ENCODE peak calls at places on chromosome 18, in four cellular contexts. One of them, this sample, is unnamed. For H3K9me3, the result is how much of the 10 kb centered on the place peaks cover.

GRCh38 chr18:26208901-26209445 is 17.3 kb upstream of the TAF4B start:
- DNase-seq in MG63: no peak
- DNase-seq in neural progenitor cell: no peak
- DNase-seq in SJSA1: no peak
- DNase-seq in this sample: no peak

GRCh38 chr18:63175264-63175663 is 144.3 kb downstream of the BCL2 start:
- DNase-seq in neural progenitor cell: no peak
- DNase-seq in SJSA1: no peak
- DNase-seq in MG63: no peak
- DNase-seq in this sample: no peak

GRCh38 chr18:26565514-26565913 is 17.2 kb upstream of the KCTD1 start:
- DNase-seq in neural progenitor cell: no peak
- DNase-seq in SJSA1: no peak
- DNase-seq in MG63: no peak
- DNase-seq in this sample: no peak

GRCh38 chr18:69880083-69880482 is 67.6 kb downstream of the CD226 start:
- DNase-seq in neural progenitor cell: no peak
- DNase-seq in SJSA1: no peak
- DNase-seq in MG63: no peak
- DNase-seq in this sample: no peak

GRCh38 chr18:48074929-48075706 is 144.7 kb upstream of the SMAD2 start:
- DNase-seq in SJSA1: no peak
- DNase-seq in MG63: no peak
- DNase-seq in neural progenitor cell: no peak
- DNase-seq in this sample: no peak

GRCh38 chr18:63155169-63155852 is 164.3 kb downstream of the BCL2 start:
- DNase-seq in SJSA1: no peak
- DNase-seq in MG63: peak
- DNase-seq in neural progenitor cell: peak
- DNase-seq in this sample: peak

GRCh38 chr18:62157843-62158242 is 29.0 kb downstream of the PIGN start:
- DNase-seq in neural progenitor cell: no peak
- DNase-seq in MG63: no peak
- DNase-seq in SJSA1: no peak
- DNase-seq in this sample: no peak

GRCh38 chr18:25351773-25352628 is at the start of gene ZNF521:
- DNase-seq in MG63: peak
- DNase-seq in SJSA1: peak
- DNase-seq in neural progenitor cell: peak
- DNase-seq in this sample: peak

GRCh38 chr18:51185075-51185474 is 12.4 kb downstream of the MEX3C start:
- DNase-seq in MG63: no peak
- DNase-seq in SJSA1: no peak
- DNase-seq in neural progenitor cell: no peak
- DNase-seq in this sample: no peak

GRCh38 chr18:75860166-75860565 is 432.7 kb upstream of the SMIM21 start:
- DNase-seq in MG63: no peak
- DNase-seq in SJSA1: no peak
- DNase-seq in neural progenitor cell: no peak
- DNase-seq in this sample: no peak
- H3K4me3 ChIP-seq in MG63: no peak
- H3K4me3 ChIP-seq in SJSA1: no peak
- H3K4me3 ChIP-seq in neural progenitor cell: no peak
- H3K4me3 ChIP-seq in this sample: no peak

GRCh38 chr18:78656346-78656925 is 323.2 kb upstream of the SALL3 start:
- DNase-seq in SJSA1: no peak
- DNase-seq in MG63: no peak
- DNase-seq in neural progenitor cell: no peak
- DNase-seq in this sample: no peak

GRCh38 chr18:78660311-78660710 is 319.3 kb upstream of the SALL3 start:
- DNase-seq in MG63: no peak
- DNase-seq in neural progenitor cell: no peak
- DNase-seq in SJSA1: no peak
- DNase-seq in this sample: no peak

GRCh38 chr18:78659057-78659456 is 320.6 kb upstream of the SALL3 start:
- DNase-seq in SJSA1: no peak
- DNase-seq in neural progenitor cell: no peak
- DNase-seq in MG63: no peak
- DNase-seq in this sample: no peak

GRCh38 chr18:78659748-78660147 is 319.9 kb upstream of the SALL3 start:
- DNase-seq in neural progenitor cell: peak
- DNase-seq in MG63: no peak
- DNase-seq in SJSA1: no peak
- DNase-seq in this sample: no peak

DNA sequence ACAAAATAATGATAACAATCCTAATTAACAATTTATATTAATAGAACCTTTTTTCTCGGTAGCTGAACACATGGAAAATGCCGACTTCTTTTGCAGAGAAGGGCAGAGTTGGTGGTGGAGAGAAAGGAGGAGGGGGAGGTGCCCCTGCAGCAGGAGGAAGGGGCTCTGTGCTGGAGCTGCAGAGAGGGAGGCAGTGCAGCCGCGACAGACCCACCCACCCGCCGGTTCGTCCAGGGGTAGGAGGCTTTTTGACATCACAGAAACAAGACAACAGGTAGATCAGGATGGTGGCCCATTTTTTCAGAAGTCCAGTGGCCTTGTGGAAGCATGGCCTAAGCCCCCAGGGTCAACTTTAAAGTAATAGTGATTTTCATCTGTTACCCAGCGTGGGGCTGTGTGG is 321.1 kb upstream of the SALL3 start:
- DNase-seq in neural progenitor cell: no peak
- DNase-seq in MG63: no peak
- DNase-seq in SJSA1: no peak
- DNase-seq in this sample: no peak
- H3K9me3 ChIP-seq in neural progenitor cell: under half
- H3K9me3 ChIP-seq in MG63: under half
- H3K9me3 ChIP-seq in SJSA1: under half
- H3K9me3 ChIP-seq in this sample: under half

GRCh38 chr18:3177902-3178687 is 41.7 kb downstream of the MYOM1 start:
- DNase-seq in MG63: peak
- DNase-seq in SJSA1: no peak
- DNase-seq in neural progenitor cell: no peak
- DNase-seq in this sample: peak
- H3K4me3 ChIP-seq in MG63: no peak
- H3K4me3 ChIP-seq in SJSA1: no peak
- H3K4me3 ChIP-seq in neural progenitor cell: no peak
- H3K4me3 ChIP-seq in this sample: no peak

DNA sequence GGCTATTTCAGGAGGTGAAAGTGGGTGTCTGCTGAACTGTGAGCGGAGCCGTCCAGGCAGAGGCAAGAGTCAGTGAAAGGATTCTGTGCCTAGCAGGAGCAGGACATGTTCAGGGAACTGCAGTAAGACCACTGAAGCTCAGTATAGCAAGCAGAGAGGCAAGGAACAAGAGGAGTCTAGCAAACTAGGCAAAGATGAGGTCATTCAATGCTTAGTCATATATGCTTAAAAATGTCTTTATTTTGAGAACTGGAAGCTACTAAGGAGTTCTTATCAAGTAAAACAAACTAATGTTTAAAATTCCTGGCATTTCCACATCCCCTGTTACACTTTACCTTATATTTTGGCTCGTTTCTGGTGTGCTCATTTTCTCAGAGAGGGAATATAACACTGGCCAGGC is 913.5 kb downstream of the CBLN2 start:
- DNase-seq in MG63: no peak
- DNase-seq in neural progenitor cell: no peak
- DNase-seq in SJSA1: no peak
- DNase-seq in this sample: no peak
- H3K9me3 ChIP-seq in MG63: under half
- H3K9me3 ChIP-seq in neural progenitor cell: under half
- H3K9me3 ChIP-seq in SJSA1: under half
- H3K9me3 ChIP-seq in this sample: under half

GRCh38 chr18:57833441-57834101 is 30.5 kb upstream of the ATP8B1 start:
- DNase-seq in neural progenitor cell: peak
- DNase-seq in SJSA1: peak
- DNase-seq in MG63: no peak
- DNase-seq in this sample: no peak
- H3K4me3 ChIP-seq in neural progenitor cell: no peak
- H3K4me3 ChIP-seq in SJSA1: no peak
- H3K4me3 ChIP-seq in MG63: no peak
- H3K4me3 ChIP-seq in this sample: no peak

DNA sequence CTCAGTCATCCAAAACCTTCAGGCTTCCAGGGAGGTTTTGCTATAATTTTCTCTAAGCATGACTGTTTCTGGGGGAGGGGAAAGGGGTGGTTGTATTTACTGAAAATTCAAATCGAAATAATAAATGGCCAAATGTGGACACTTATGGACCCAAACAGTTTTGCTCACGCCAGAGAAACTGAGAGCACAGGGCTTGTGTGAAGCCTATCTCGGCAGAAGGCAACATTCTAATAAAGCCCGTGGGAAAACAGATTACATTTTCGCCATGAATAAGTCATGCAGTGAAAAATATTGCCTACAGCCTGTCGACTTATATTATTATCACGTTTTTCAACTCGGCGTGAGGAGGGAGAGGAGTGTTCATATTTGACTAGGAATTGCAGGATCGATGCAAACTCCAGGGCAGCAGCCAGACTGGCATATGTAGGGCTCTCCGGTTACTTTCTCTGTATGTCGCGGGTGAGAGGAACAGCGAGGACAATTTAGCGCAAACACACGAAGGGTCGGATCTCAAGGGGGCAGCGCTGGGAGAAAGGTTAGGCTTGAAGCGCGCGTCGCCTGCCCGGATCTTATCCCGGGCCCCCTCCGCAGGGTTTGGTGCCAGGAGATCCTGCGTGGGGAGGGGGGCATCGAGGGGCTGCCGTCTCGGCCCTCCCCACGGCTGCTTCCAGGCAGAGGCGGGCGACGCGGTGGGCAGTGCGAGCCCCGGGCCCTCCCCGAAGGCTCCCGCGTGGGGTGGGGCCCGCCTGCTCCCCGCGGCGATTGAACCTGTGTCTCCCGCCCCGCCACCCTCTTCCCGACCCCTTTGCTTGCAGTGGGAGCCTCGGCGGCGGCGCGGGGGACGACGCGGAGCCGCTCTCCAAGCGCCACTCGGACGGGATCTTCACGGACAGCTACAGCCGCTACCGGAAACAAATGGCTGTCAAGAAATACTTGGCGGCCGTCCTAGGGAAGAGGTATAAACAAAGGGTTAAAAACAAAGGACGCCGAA is 4.3 kb downstream of the ADCYAP1 start:
- DNase-seq in neural progenitor cell: peak
- DNase-seq in SJSA1: no peak
- DNase-seq in MG63: no peak
- DNase-seq in this sample: no peak
- H3K9me3 ChIP-seq in neural progenitor cell: under half
- H3K9me3 ChIP-seq in SJSA1: under half
- H3K9me3 ChIP-seq in MG63: under half
- H3K9me3 ChIP-seq in this sample: under half

DNA sequence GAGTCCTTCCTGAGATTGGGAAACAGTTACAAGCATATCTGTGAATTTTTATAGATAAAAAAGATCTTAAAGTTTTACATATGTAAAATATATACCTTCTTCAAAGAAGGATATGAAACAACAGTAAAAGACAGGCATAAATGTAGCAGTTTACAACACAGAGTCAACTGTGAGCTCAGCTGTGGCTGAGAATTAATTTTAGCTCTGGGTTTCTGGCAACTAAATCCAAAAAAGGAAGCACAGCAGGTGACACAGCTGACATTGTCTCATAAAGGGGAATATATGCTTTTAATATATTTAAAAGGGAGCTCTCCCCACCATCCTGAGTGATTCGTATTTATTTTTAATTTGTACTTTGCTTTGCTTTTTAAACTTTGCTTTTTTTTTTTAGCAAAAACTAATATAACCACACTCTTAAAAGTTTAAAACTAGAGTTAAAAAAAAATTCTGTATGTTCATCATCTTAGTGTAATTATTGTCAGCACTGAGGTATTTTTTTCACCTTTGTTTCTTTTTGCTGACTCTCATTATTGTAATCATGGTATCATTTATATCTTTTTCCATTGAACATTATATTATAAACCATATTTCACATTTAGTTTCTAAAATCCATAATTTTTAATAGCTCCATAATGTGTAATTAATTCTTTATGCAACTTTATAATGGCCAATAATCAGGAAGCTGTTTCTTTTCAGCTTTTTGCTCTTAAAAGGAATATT is 6.7 kb downstream of the TUBB6 start:
- DNase-seq in MG63: no peak
- DNase-seq in SJSA1: no peak
- DNase-seq in neural progenitor cell: no peak
- DNase-seq in this sample: no peak
- H3K4me3 ChIP-seq in MG63: no peak
- H3K4me3 ChIP-seq in SJSA1: no peak
- H3K4me3 ChIP-seq in neural progenitor cell: no peak
- H3K4me3 ChIP-seq in this sample: no peak

GRCh38 chr18:6096747-6097146 is 201.4 kb upstream of the TMEM200C start:
- DNase-seq in SJSA1: no peak
- DNase-seq in MG63: no peak
- DNase-seq in neural progenitor cell: peak
- DNase-seq in this sample: no peak
- H3K9me3 ChIP-seq in SJSA1: under half
- H3K9me3 ChIP-seq in MG63: under half
- H3K9me3 ChIP-seq in neural progenitor cell: under half
- H3K9me3 ChIP-seq in this sample: under half

DNA sequence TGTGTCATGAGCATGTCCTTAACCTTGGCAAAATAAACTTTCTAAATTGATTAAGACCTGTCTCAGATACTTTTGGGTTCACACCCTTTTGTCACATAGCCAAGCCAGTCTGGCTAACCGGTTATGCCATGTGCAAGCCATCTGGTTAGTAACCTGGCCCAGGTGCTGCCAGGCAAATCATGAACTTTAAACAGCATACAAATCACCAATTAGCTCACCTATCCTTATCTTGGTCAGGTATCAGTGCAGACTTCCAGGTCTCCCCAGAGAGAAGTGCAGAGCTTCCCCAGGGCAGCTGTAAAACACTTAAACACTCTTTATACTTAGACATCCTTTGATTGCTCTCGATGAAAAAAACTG is 14.9 kb upstream of the MC5R start:
- DNase-seq in MG63: no peak
- DNase-seq in SJSA1: no peak
- DNase-seq in neural progenitor cell: no peak
- DNase-seq in this sample: no peak
- H3K4me3 ChIP-seq in MG63: no peak
- H3K4me3 ChIP-seq in SJSA1: no peak
- H3K4me3 ChIP-seq in neural progenitor cell: no peak
- H3K4me3 ChIP-seq in this sample: no peak

GRCh38 chr18:56189615-56190014 is 448.8 kb downstream of the TXNL1 start:
- DNase-seq in SJSA1: no peak
- DNase-seq in neural progenitor cell: no peak
- DNase-seq in MG63: no peak
- DNase-seq in this sample: no peak

GRCh38 chr18:56191334-56191733 is 447.1 kb downstream of the TXNL1 start:
- DNase-seq in neural progenitor cell: no peak
- DNase-seq in MG63: no peak
- DNase-seq in SJSA1: no peak
- DNase-seq in this sample: no peak

GRCh38 chr18:56185126-56185525 is 453.3 kb downstream of the TXNL1 start:
- DNase-seq in SJSA1: no peak
- DNase-seq in MG63: no peak
- DNase-seq in neural progenitor cell: no peak
- DNase-seq in this sample: no peak

GRCh38 chr18:56186319-56186718 is 452.1 kb downstream of the TXNL1 start:
- DNase-seq in SJSA1: no peak
- DNase-seq in neural progenitor cell: no peak
- DNase-seq in MG63: no peak
- DNase-seq in this sample: no peak

DNA sequence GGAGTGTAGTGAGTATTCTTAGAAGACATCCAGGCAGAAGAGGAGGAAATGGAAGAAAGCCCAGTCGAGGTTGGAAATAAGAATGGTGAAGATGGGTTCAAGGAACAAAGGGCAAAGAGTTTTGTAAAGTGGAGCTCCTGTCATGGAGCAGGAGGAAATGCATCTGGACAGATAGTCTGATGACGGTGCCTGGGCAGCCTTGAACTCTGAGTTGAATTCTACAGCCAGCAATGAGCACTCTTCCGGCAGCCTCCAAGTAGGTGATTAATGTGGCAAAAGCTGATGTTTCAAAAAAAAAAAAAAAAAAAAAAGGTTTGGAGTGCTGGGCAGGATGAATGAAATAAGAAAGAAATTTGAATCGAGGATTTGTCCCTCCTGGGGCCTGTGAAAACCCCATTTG is 449.9 kb downstream of the TXNL1 start:
- DNase-seq in SJSA1: no peak
- DNase-seq in neural progenitor cell: no peak
- DNase-seq in MG63: no peak
- DNase-seq in this sample: no peak
- H3K9me3 ChIP-seq in SJSA1: under half
- H3K9me3 ChIP-seq in neural progenitor cell: under half
- H3K9me3 ChIP-seq in MG63: under half
- H3K9me3 ChIP-seq in this sample: under half

This sample was measured in left ventricle myocardium inferior.